ENCODE peak calls at places on chromosomes 16 and 17, in seven cellular contexts. One of them, this sample, is unnamed.

GRCh38 chr16:25027281-25027680 is 12.1 kb upstream of the ARHGAP17 start:
- DNase-seq in SK-N-SH: no peak
- DNase-seq in right cardiac atrium: no peak
- DNase-seq in stomach: no peak
- DNase-seq in psoas muscle: no peak
- DNase-seq in left ventricle myocardium inferior: no peak
- DNase-seq in stimulated activated CD4-positive, alpha-beta T cell treated with anti-CD3 and anti-CD28 coated beads, Interleukin-12 subunit alpha, Interleukin-12 subunit beta, amount 100 ng/mL, for 4 hours: no peak
- DNase-seq in this sample: no peak

GRCh38 chr17:72640415-72641165 is 451.9 kb downstream of the SLC39A11 start:
- DNase-seq in SK-N-SH: no peak
- DNase-seq in right cardiac atrium: no peak
- DNase-seq in stomach: peak; percentile 89
- DNase-seq in psoas muscle: no peak
- DNase-seq in left ventricle myocardium inferior: no peak
- DNase-seq in stimulated activated CD4-positive, alpha-beta T cell treated with anti-CD3 and anti-CD28 coated beads, Interleukin-12 subunit alpha, Interleukin-12 subunit beta, amount 100 ng/mL, for 4 hours: no peak
- DNase-seq in this sample: no peak

GRCh38 chr17:17030515-17031211 is 11.6 kb upstream of the MPRIP start:
- DNase-seq in SK-N-SH: peak; percentile 75
- DNase-seq in right cardiac atrium: no peak
- DNase-seq in stomach: no peak
- DNase-seq in psoas muscle: no peak
- DNase-seq in left ventricle myocardium inferior: no peak
- DNase-seq in stimulated activated CD4-positive, alpha-beta T cell treated with anti-CD3 and anti-CD28 coated beads, Interleukin-12 subunit alpha, Interleukin-12 subunit beta, amount 100 ng/mL, for 4 hours: no peak
- DNase-seq in this sample: no peak

GRCh38 chr17:68943123-68943811 is 11.9 kb downstream of the ABCA8 start:
- DNase-seq in SK-N-SH: no peak
- DNase-seq in right cardiac atrium: no peak
- DNase-seq in stomach: no peak
- DNase-seq in psoas muscle: no peak
- DNase-seq in left ventricle myocardium inferior: no peak
- DNase-seq in stimulated activated CD4-positive, alpha-beta T cell treated with anti-CD3 and anti-CD28 coated beads, Interleukin-12 subunit alpha, Interleukin-12 subunit beta, amount 100 ng/mL, for 4 hours: no peak
- DNase-seq in this sample: no peak

GRCh38 chr17:75455896-75456416 is 479 bp upstream of the TMEM94 start:
- DNase-seq in SK-N-SH: peak; percentile 55
- DNase-seq in right cardiac atrium: no peak
- DNase-seq in stomach: peak; percentile 28
- DNase-seq in psoas muscle: peak; percentile 32
- DNase-seq in left ventricle myocardium inferior: no peak
- DNase-seq in stimulated activated CD4-positive, alpha-beta T cell treated with anti-CD3 and anti-CD28 coated beads, Interleukin-12 subunit alpha, Interleukin-12 subunit beta, amount 100 ng/mL, for 4 hours: no peak
- DNase-seq in this sample: no peak

GRCh38 chr16:48592839-48593429 is 17.0 kb downstream of the N4BP1 start:
- DNase-seq in SK-N-SH: no peak
- DNase-seq in right cardiac atrium: no peak
- DNase-seq in stomach: no peak
- DNase-seq in psoas muscle: no peak
- DNase-seq in left ventricle myocardium inferior: no peak
- DNase-seq in stimulated activated CD4-positive, alpha-beta T cell treated with anti-CD3 and anti-CD28 coated beads, Interleukin-12 subunit alpha, Interleukin-12 subunit beta, amount 100 ng/mL, for 4 hours: no peak
- DNase-seq in this sample: no peak

GRCh38 chr17:17937958-17938357 is 34.2 kb downstream of the TOM1L2 start:
- DNase-seq in SK-N-SH: no peak
- DNase-seq in right cardiac atrium: no peak
- DNase-seq in stomach: no peak
- DNase-seq in psoas muscle: no peak
- DNase-seq in left ventricle myocardium inferior: no peak
- DNase-seq in stimulated activated CD4-positive, alpha-beta T cell treated with anti-CD3 and anti-CD28 coated beads, Interleukin-12 subunit alpha, Interleukin-12 subunit beta, amount 100 ng/mL, for 4 hours: no peak
- DNase-seq in this sample: no peak

GRCh38 chr16:89615596-89616090 is 2.2 kb downstream of the DPEP1 start:
- DNase-seq in SK-N-SH: peak; percentile 87
- DNase-seq in right cardiac atrium: no peak
- DNase-seq in stomach: peak; percentile 47
- DNase-seq in psoas muscle: no peak
- DNase-seq in left ventricle myocardium inferior: no peak
- DNase-seq in stimulated activated CD4-positive, alpha-beta T cell treated with anti-CD3 and anti-CD28 coated beads, Interleukin-12 subunit alpha, Interleukin-12 subunit beta, amount 100 ng/mL, for 4 hours: no peak
- DNase-seq in this sample: peak; percentile 74

GRCh38 chr16:53465606-53466290 is 31.5 kb downstream of the RBL2 start:
- DNase-seq in SK-N-SH: no peak
- DNase-seq in right cardiac atrium: no peak
- DNase-seq in stomach: no peak
- DNase-seq in psoas muscle: no peak
- DNase-seq in left ventricle myocardium inferior: no peak
- DNase-seq in stimulated activated CD4-positive, alpha-beta T cell treated with anti-CD3 and anti-CD28 coated beads, Interleukin-12 subunit alpha, Interleukin-12 subunit beta, amount 100 ng/mL, for 4 hours: no peak
- DNase-seq in this sample: no peak

This sample was measured in GM12891.